ENCODE peak calls at places on chromosomes 2 and 18, in ten cellular contexts. A, D, R, H, M, F, W, B, N and Q are unnamed samples.

GRCh38 chr18:45954070-45954712 is 12.9 kb downstream of the EPG5 start:
- DNase-seq in A (no peak), D (no peak), R (no peak), H (no peak), M (no peak), F (peak; percentile 72), W (no peak), B (peak; percentile 78), N (no peak), Q (no peak)

GRCh38 chr2:144402282-144402681 is 117.6 kb downstream of the ZEB2 start:
- DNase-seq in A (no peak), D (no peak), R (no peak), H (peak; percentile 62), M (peak; percentile 44), F (peak; percentile 44), W (no peak), B (no peak), N (no peak), Q (peak; percentile 33)

GRCh38 chr18:8856769-8857393 is 151.5 kb downstream of the MTCL1 start:
- DNase-seq in A (no peak), D (no peak), R (no peak), H (no peak), M (no peak), F (no peak), W (no peak), B (no peak), N (peak; percentile 23), Q (no peak)

GRCh38 chr2:189836644-189837043 is 52.4 kb downstream of the PMS1 start:
- DNase-seq in A (no peak), D (no peak), R (no peak), H (no peak), M (no peak), F (peak; percentile 59), W (no peak), B (peak; percentile 59), N (no peak), Q (no peak)

GRCh38 chr2:107358362-107358761 is 468.3 kb upstream of the RGPD4 start:
- DNase-seq in A (no peak), D (no peak), R (no peak), H (no peak), M (no peak), F (no peak), W (no peak), B (no peak), N (no peak), Q (no peak)

GRCh38 chr2:211455225-211455841 is 898.9 kb downstream of the CPS1 start:
- DNase-seq in A (no peak), D (no peak), R (no peak), H (no peak), M (peak; percentile 15), F (peak; percentile 23), W (no peak), B (no peak), N (peak; percentile 23), Q (peak; percentile 20)

GRCh38 chr18:10269226-10269625 is 185.2 kb upstream of the APCDD1 start:
- DNase-seq in A (no peak), D (no peak), R (no peak), H (no peak), M (no peak), F (no peak), W (no peak), B (no peak), N (no peak), Q (no peak)

GRCh38 chr2:10654069-10654468 is 35.7 kb downstream of the NOL10 start:
- DNase-seq in A (no peak), D (peak; percentile 16), R (no peak), H (no peak), M (no peak), F (no peak), W (no peak), B (no peak), N (no peak), Q (peak; percentile 19)

GRCh38 chr2:102509749-102510148 is 36.7 kb downstream of the SLC9A4 start:
- DNase-seq in A (no peak), D (no peak), R (no peak), H (no peak), M (no peak), F (no peak), W (no peak), B (no peak), N (no peak), Q (no peak)

GRCh38 chr2:39476524-39476923 is 39.4 kb upstream of the MAP4K3 start:
- DNase-seq in A (no peak), D (no peak), R (no peak), H (no peak), M (no peak), F (no peak), W (no peak), B (no peak), N (no peak), Q (no peak)

GRCh38 chr2:130912471-130912870 is 75.8 kb downstream of the ARHGEF4 start:
- DNase-seq in A (no peak), D (no peak), R (no peak), H (no peak), M (no peak), F (no peak), W (no peak), B (no peak), N (no peak), Q (no peak)
- H3K27ac ChIP-seq in A (no peak overlapping the region), D (no peak overlapping the region), R (no peak overlapping the region), H (no peak overlapping the region), M (no peak overlapping the region), F (no peak overlapping the region), W (no peak overlapping the region), B (no peak overlapping the region), N (no peak overlapping the region), Q (no peak overlapping the region)

GRCh38 chr2:205025580-205026240 is 480.4 kb downstream of the PARD3B start:
- DNase-seq in A (no peak), D (no peak), R (no peak), H (no peak), M (no peak), F (peak; percentile 73), W (no peak), B (no peak), N (no peak), Q (no peak)
- H3K27ac ChIP-seq in A (no peak overlapping the region), D (no peak overlapping the region), R (peak overlapping the region; percentile 72), H (no peak overlapping the region), M (no peak overlapping the region), F (peak overlapping the region; percentile 98), W (no peak overlapping the region), B (peak overlapping the region; percentile 63), N (peak overlapping the region; percentile 73), Q (peak overlapping the region; percentile 67)

DNA sequence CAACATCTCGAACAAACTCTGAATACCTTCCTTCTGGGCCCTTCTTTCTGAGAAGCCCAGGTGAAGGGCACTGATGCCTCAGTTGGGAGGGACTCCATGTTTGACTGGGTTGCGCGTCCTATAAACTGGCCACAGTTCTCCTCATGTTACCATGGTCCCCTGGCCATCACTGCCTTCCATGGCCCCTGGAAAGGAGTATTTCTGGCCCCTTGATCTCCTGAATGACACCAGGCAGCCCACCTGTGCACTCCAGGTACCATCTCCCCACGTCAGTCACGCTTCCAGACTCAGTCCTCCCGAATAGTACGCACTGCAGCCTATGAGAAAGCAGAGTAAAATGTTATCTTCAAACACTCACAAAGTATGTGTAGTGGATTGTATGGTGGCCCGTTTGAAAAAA is 73.9 kb downstream of the ACKR3 start:
- DNase-seq in A (peak; percentile 5), D (no peak), R (no peak), H (peak; percentile 29), M (no peak), F (no peak), W (no peak), B (no peak), N (no peak), Q (no peak)
- H3K27ac ChIP-seq in A (peak overlapping the region; percentile 79), D (no peak overlapping the region), R (peak overlapping the region; percentile 62), H (peak overlapping the region; percentile 76), M (no peak overlapping the region), F (peak overlapping the region; percentile 92), W (no peak overlapping the region), B (peak overlapping the region; percentile 39), N (no peak overlapping the region), Q (no peak overlapping the region)

GRCh38 chr2:55837073-55837472 is 86.5 kb downstream of the EFEMP1 start:
- DNase-seq in A (no peak), D (no peak), R (no peak), H (peak; percentile 31), M (no peak), F (no peak), W (no peak), B (no peak), N (no peak), Q (no peak)

GRCh38 chr2:55839182-55839819 is 84.3 kb downstream of the EFEMP1 start:
- DNase-seq in A (no peak), D (no peak), R (no peak), H (no peak), M (no peak), F (peak; percentile 92), W (no peak), B (peak; percentile 23), N (no peak), Q (no peak)

GRCh38 chr2:55840460-55840859 is 83.1 kb downstream of the EFEMP1 start:
- DNase-seq in A (no peak), D (no peak), R (no peak), H (no peak), M (no peak), F (no peak), W (no peak), B (no peak), N (no peak), Q (no peak)

GRCh38 chr2:55842009-55842408 is 81.6 kb downstream of the EFEMP1 start:
- DNase-seq in A (no peak), D (no peak), R (no peak), H (no peak), M (no peak), F (peak; percentile 53), W (no peak), B (no peak), N (no peak), Q (no peak)

GRCh38 chr2:55838653-55839052 is 84.9 kb downstream of the EFEMP1 start:
- DNase-seq in A (no peak), D (no peak), R (no peak), H (no peak), M (no peak), F (no peak), W (no peak), B (no peak), N (no peak), Q (no peak)
- H3K27ac ChIP-seq in A (no peak overlapping the region), D (no peak overlapping the region), R (no peak overlapping the region), H (no peak overlapping the region), M (no peak overlapping the region), F (peak overlapping the region; percentile 72), W (no peak overlapping the region), B (no peak overlapping the region), N (no peak overlapping the region), Q (no peak overlapping the region)

GRCh38 chr18:48007381-48007780 is 76.9 kb upstream of the SMAD2 start:
- DNase-seq in A (no peak), D (no peak), R (no peak), H (no peak), M (no peak), F (no peak), W (no peak), B (no peak), N (no peak), Q (no peak)
- H3K27ac ChIP-seq in A (no peak overlapping the region), D (no peak overlapping the region), R (no peak overlapping the region), H (no peak overlapping the region), M (no peak overlapping the region), F (no peak overlapping the region), W (no peak overlapping the region), B (no peak overlapping the region), N (no peak overlapping the region), Q (no peak overlapping the region)